ENCODE peak calls at places on chromosome 9, in four cellular contexts. N is IMR-90, Z is H9, M is H1. A is an unnamed sample.
A peak's percentile ranks its signal among the peaks of the same experiment; 100 is the strongest.

GRCh38 chr9:33151601-33152000 is 15.5 kb downstream of the B4GALT1 start:
- DNase-seq in N (no peak), Z (no peak), M (no peak), A (no peak)

GRCh38 chr9:116002181-116002580 is 151.4 kb upstream of the PAPPA start:
- DNase-seq in N (no peak), Z (no peak), M (no peak), A (no peak)

GRCh38 chr9:70600479-70600878 is 186.0 kb upstream of the KLF9 start:
- DNase-seq in N (peak; percentile 89), Z (no peak), M (no peak), A (peak; percentile 34)

GRCh38 chr9:91161465-91162275 is 200.0 kb downstream of the AUH start:
- DNase-seq in N (no peak), Z (no peak), M (no peak), A (no peak)

GRCh38 chr9:129206401-129206800 is 28.3 kb upstream of the IER5L start:
- DNase-seq in N (no peak), Z (no peak), M (no peak), A (no peak)

GRCh38 chr9:95573463-95573862 is 56.7 kb upstream of the PTCH1 start:
- DNase-seq in N (no peak), Z (no peak), M (no peak), A (no peak)

GRCh38 chr9:116550728-116551436 is 136.2 kb upstream of the TRIM32 start:
- DNase-seq in N (peak; percentile 56), Z (no peak), M (no peak), A (peak; percentile 4)

GRCh38 chr9:6833518-6834192 is 75.9 kb downstream of the KDM4C start:
- DNase-seq in N (peak; percentile 39), Z (no peak), M (no peak), A (no peak)

GRCh38 chr9:116365056-116365471 is 211.5 kb downstream of the PAPPA start:
- DNase-seq in N (peak; percentile 78), Z (no peak), M (no peak), A (peak; percentile 19)

GRCh38 chr9:83538172-83538889 is at the start of gene FRMD3:
- DNase-seq in N (peak; percentile 16), Z (peak; percentile 85), M (peak; percentile 82), A (peak; percentile 86)

GRCh38 chr9:129221233-129221632 is 43.2 kb upstream of the IER5L start:
- DNase-seq in N (no peak), Z (no peak), M (no peak), A (no peak)

GRCh38 chr9:97304586-97304985 is 2.9 kb upstream of the CCDC180 start:
- DNase-seq in N (no peak), Z (no peak), M (no peak), A (no peak)

GRCh38 chr9:109310486-109310901 is 10.4 kb downstream of the EPB41L4B start:
- DNase-seq in N (peak; percentile 32), Z (no peak), M (no peak), A (no peak)

GRCh38 chr9:95461448-95462381 is 55.1 kb downstream of the PTCH1 start:
- DNase-seq in N (no peak), Z (no peak), M (no peak), A (no peak)

GRCh38 chr9:87187656-87188055 is 240.3 kb upstream of the GAS1 start:
- DNase-seq in N (no peak), Z (no peak), M (no peak), A (no peak)

GRCh38 chr9:36798350-36799065 is 225.8 kb downstream of the MELK start:
- DNase-seq in N (no peak), Z (no peak), M (no peak), A (peak; percentile 38)

GRCh38 chr9:112642126-112642525 is 75.8 kb downstream of the INIP start:
- DNase-seq in N (no peak), Z (no peak), M (no peak), A (no peak)

GRCh38 chr9:86454701-86455402 is 100.6 kb upstream of the TUT7 start:
- DNase-seq in N (peak; percentile 1), Z (no peak), M (no peak), A (no peak)

GRCh38 chr9:33813712-33814641 is 3.0 kb upstream of the UBE2R2 start:
- DNase-seq in N (peak; percentile 90), Z (no peak), M (no peak), A (peak; percentile 31)

GRCh38 chr9:76227165-76227564 is 167.1 kb downstream of the RFK start:
- DNase-seq in N (no peak), Z (no peak), M (no peak), A (no peak)

GRCh38 chr9:134035041-134036039 is 10.1 kb downstream of the BRD3OS start:
- DNase-seq in N (no peak), Z (no peak), M (no peak), A (no peak)

GRCh38 chr9:37236822-37237221 is 116.4 kb downstream of the ZCCHC7 start:
- DNase-seq in N (no peak), Z (no peak), M (no peak), A (no peak)

GRCh38 chr9:34501889-34502425 is 20.8 kb downstream of the ENHO start:
- DNase-seq in N (peak; percentile 27), Z (peak; percentile 54), M (no peak), A (peak; percentile 35)

GRCh38 chr9:136853596-136854112 is 1.5 kb downstream of the MAMDC4 start:
- DNase-seq in N (no peak), Z (no peak), M (peak; percentile 45), A (no peak)

GRCh38 chr9:130284249-130284625 is 18.7 kb downstream of the HMCN2 start:
- DNase-seq in N (no peak), Z (no peak), M (no peak), A (no peak)

GRCh38 chr9:76629205-76629990 is 134.8 kb upstream of the PCA3 start:
- DNase-seq in N (no peak), Z (no peak), M (no peak), A (no peak)

GRCh38 chr9:73753171-73753570 is 601.5 kb downstream of the ANXA1 start:
- DNase-seq in N (no peak), Z (no peak), M (no peak), A (no peak)

GRCh38 chr9:37602817-37603216 is 10.4 kb upstream of the TOMM5 start:
- DNase-seq in N (no peak), Z (no peak), M (no peak), A (no peak)

GRCh38 chr9:113828211-113828610 is 47.9 kb upstream of the ZNF618 start:
- DNase-seq in N (peak; percentile 8), Z (no peak), M (no peak), A (no peak)

GRCh38 chr9:75531588-75531987 is 358.9 kb upstream of the PCSK5 start:
- DNase-seq in N (no peak), Z (no peak), M (no peak), A (no peak)

GRCh38 chr9:136617746-136618577 is 44.8 kb upstream of the EGFL7 start:
- DNase-seq in N (no peak), Z (no peak), M (peak; percentile 46), A (no peak)

GRCh38 chr9:121582641-121583040 is 68.8 kb upstream of the DAB2IP start:
- DNase-seq in N (no peak), Z (no peak), M (peak; percentile 47), A (no peak)

GRCh38 chr9:130302785-130303612 is 37.4 kb downstream of the HMCN2 start:
- DNase-seq in N (no peak), Z (no peak), M (no peak), A (no peak)

GRCh38 chr9:1328341-1328740 is 278.2 kb downstream of the DMRT2 start:
- DNase-seq in N (no peak), Z (no peak), M (no peak), A (no peak)
- H3K56ac ChIP-seq in N (no peak overlapping the region), Z (no peak overlapping the region), M (no peak overlapping the region), A (no peak overlapping the region)

GRCh38 chr9:98362624-98363023 is 107.2 kb upstream of the TBC1D2 start:
- DNase-seq in N (no peak), Z (no peak), M (no peak), A (no peak)
- H2BK5ac ChIP-seq in N (no peak overlapping the region), Z (no peak overlapping the region), M (no peak overlapping the region), A (peak overlapping the region; percentile 43)

GRCh38 chr9:22112870-22113846 is 104.1 kb upstream of the CDKN2B start:
- DNase-seq in N (no peak), Z (no peak), M (no peak), A (no peak)

GRCh38 chr9:22111871-22112247 is 102.8 kb upstream of the CDKN2B start:
- DNase-seq in N (peak; percentile 84), Z (no peak), M (no peak), A (no peak)

GRCh38 chr9:22117511-22118388 is 108.6 kb upstream of the CDKN2B start:
- DNase-seq in N (peak; percentile 83), Z (peak; percentile 55), M (peak; percentile 49), A (peak; percentile 70)

GRCh38 chr9:22116751-22117150 is 107.6 kb upstream of the CDKN2B start:
- DNase-seq in N (no peak), Z (no peak), M (no peak), A (no peak)

DNA sequence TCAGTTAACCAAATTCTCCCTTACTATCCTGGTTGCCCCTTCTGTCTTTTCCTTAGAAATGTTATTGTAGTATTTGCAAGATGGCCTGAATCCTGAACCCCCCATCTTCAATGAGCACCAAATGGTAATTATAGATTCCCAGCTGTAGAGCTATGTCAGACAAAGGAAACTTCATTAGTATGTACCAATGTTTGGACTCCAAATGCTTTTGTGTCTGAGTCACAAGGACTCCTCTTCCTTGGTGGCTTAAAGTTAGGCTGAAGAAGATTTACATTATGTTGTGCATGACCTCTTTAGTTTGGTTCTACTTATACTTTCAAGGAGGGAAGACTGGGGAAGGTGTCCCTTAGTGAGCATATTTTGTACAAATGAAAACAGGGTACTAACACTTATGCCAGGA is 105.9 kb upstream of the CDKN2B start:
- DNase-seq in N (peak; percentile 70), Z (no peak), M (no peak), A (no peak)
- H3K4me1 ChIP-seq in N (peaks cover 23% of the 10 kb centered on the region), Z (peaks cover 2% of the 10 kb centered on the region), M (peaks cover 5% of the 10 kb centered on the region), A (peaks cover 3% of the 10 kb centered on the region)

DNA sequence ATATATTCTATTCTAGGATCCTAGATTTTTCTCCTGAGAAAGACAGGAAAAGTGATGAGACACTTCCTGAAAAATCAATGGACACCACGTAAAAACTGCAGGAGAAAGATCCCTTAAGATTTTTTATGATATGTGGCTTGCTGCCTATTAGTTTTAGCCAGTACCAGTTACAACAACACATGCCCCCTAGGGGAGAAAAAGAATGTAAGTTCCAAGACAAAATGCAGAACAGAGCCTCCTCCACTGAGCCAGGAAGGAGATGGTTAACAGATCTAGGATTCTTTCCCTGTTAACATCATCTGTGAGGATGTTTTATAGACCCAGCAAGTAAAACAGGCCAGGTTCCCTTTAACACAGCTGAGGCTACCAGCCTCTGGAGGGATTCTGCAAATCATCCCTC is 574.7 kb downstream of the TLE4 start:
- DNase-seq in N (peak; percentile 16), Z (no peak), M (no peak), A (peak; percentile 65)
- H3K56ac ChIP-seq in N (no peak overlapping the region), Z (no peak overlapping the region), M (no peak overlapping the region), A (no peak overlapping the region)

GRCh38 chr9:72442212-72442607 is 77.2 kb upstream of the ZFAND5 start:
- DNase-seq in N (peak; percentile 88), Z (no peak), M (no peak), A (peak; percentile 92)
- H2BK5ac ChIP-seq in N (peak overlapping the region; percentile 96), Z (no peak overlapping the region), M (no peak overlapping the region), A (no peak overlapping the region)

DNA sequence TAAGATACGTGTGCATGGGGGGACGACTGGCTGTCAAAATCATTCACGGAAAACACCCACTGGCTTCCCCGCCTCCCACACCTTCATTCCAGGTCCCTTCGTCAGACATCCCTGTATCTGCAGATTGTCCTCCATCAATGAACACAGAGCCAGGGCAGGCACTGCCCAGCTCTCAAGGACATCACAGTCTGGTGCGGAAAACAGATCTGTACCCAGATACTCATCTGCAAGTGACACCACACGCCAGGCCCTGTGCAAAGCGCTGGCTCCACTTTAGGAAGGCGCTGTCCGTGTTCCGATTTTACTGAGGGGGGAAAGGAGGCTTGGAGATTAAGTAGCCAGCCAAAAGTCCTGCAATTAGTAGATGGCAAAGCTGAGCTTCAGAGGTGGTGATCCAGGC is 72.3 kb downstream of the OLFM1 start:
- DNase-seq in N (no peak), Z (no peak), M (no peak), A (no peak)
- H3K4me1 ChIP-seq in N (no peaks in the 10 kb centered on the region), Z (no peaks in the 10 kb centered on the region), M (no peaks in the 10 kb centered on the region), A (no peaks in the 10 kb centered on the region)

GRCh38 chr9:99918134-99918533 is 11.7 kb downstream of the STX17 start:
- DNase-seq in N (no peak), Z (no peak), M (no peak), A (no peak)
- H3K56ac ChIP-seq in N (no peak overlapping the region), Z (no peak overlapping the region), M (no peak overlapping the region), A (no peak overlapping the region)